ENCODE peak calls at places on chromosomes 3 and 15, in five cellular contexts. C is psoas muscle, Q is sigmoid colon, S is PC-3, T is body of pancreas. Y is an unnamed sample. For H3K4me1, the result is how much of the 10 kb centered on the place peaks cover.

GRCh38 chr15:43150171-43150929 is 17.0 kb downstream of the TMEM62 start:
- DNase-seq in T (no peak), S (peak), Q (no peak), C (no peak), Y (no peak)

GRCh38 chr3:12440927-12441326 is 43.4 kb upstream of the TSEN2 start:
- DNase-seq in S (no peak), C (peak), Q (peak), T (no peak), Y (peak)

GRCh38 chr3:181274025-181274424 is 284.5 kb upstream of the DNAJC19 start:
- DNase-seq in T (no peak), C (no peak), Q (no peak), S (no peak), Y (no peak)

GRCh38 chr3:4758957-4759656 is 220.1 kb upstream of the BHLHE40 start:
- DNase-seq in Q (no peak), C (no peak), T (no peak), S (no peak), Y (no peak)

GRCh38 chr3:182165234-182165633 is 453.5 kb downstream of the SOX2 start:
- DNase-seq in S (peak), C (no peak), Q (no peak), T (no peak), Y (peak)

GRCh38 chr3:42269647-42270046 is 3.7 kb upstream of the CCK start:
- DNase-seq in Q (no peak), S (no peak), T (no peak), C (no peak), Y (no peak)

GRCh38 chr15:63157891-63158431 is 684 bp upstream of the RPS27L start:
- DNase-seq in C (no peak), Q (peak), T (peak), S (peak), Y (peak)

GRCh38 chr15:70164156-70164900 is 66.6 kb upstream of the TLE3 start:
- DNase-seq in C (no peak), T (no peak), S (peak), Q (peak), Y (no peak)

GRCh38 chr3:43859766-43860165 is 169.0 kb downstream of the ABHD5 start:
- DNase-seq in S (no peak), Q (no peak), C (no peak), T (no peak), Y (no peak)

GRCh38 chr15:80242132-80242769 is 9.8 kb downstream of the CTXND1 start:
- DNase-seq in C (no peak), S (peak), Q (no peak), T (peak), Y (peak)

GRCh38 chr3:136151219-136151618 is 44.9 kb downstream of the MSL2 start:
- DNase-seq in Q (no peak), S (no peak), C (no peak), T (no peak), Y (no peak)

GRCh38 chr15:90591524-90591923 is 61.8 kb downstream of the CRTC3 start:
- DNase-seq in T (no peak), S (no peak), Q (no peak), C (no peak), Y (no peak)

GRCh38 chr3:15307580-15307979 is 24.8 kb downstream of the SH3BP5 start:
- DNase-seq in S (no peak), Q (peak), C (no peak), T (no peak), Y (no peak)

GRCh38 chr15:29870495-29871151 is 48.4 kb upstream of the TJP1 start:
- DNase-seq in T (peak), Q (no peak), C (peak), S (no peak), Y (no peak)

GRCh38 chr3:634511-634910 is 437.9 kb downstream of the CHL1 start:
- DNase-seq in Q (no peak), S (no peak), T (no peak), C (no peak), Y (no peak)

GRCh38 chr3:70531838-70532489 is 219.5 kb upstream of the MDFIC2 start:
- DNase-seq in C (no peak), Q (no peak), S (no peak), T (peak), Y (no peak)

GRCh38 chr3:8660271-8660731 is 15.7 kb upstream of the SSUH2 start:
- DNase-seq in T (no peak), C (no peak), Q (no peak), S (no peak), Y (no peak)

GRCh38 chr15:96142498-96142897 is 188.0 kb upstream of the NR2F2 start:
- DNase-seq in Q (no peak), C (no peak), T (no peak), S (no peak), Y (no peak)

GRCh38 chr15:20344601-20345400 is 196.8 kb downstream of the GOLGA6L6 start:
- DNase-seq in S (no peak), T (no peak), C (peak), Q (peak), Y (peak)

DNA sequence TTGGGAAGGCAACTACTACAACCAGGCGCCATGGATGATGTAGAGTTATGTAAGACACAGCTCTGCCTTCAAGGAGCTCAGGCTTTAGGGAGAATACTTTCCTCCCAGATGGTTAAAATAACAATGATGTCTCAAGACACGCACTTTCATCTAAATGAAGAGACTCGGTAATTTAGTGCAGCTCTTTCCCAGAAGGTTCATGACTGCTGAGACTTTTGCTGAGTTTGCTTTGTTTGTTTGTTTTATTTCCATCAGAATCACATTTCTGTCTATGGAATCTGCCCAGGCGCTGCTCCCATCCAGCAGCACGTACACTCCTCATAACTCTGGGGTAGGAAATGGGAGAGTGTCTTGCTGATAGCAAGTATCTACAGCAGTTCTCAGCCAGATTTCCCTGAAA is 33.9 kb upstream of the MEX3B start:
- DNase-seq in C (no peak), T (no peak), Q (no peak), S (no peak), Y (no peak)
- H3K27ac ChIP-seq in C (no peak), T (no peak), Q (no peak), S (no peak), Y (no peak)

GRCh38 chr3:52248165-52248541 is 2.6 kb downstream of the PPM1M start:
- DNase-seq in T (no peak), C (no peak), Q (no peak), S (no peak), Y (no peak)
- H3K4me1 ChIP-seq in T (under half), C (under half), Q (under half), S (under half), Y (under half)

DNA sequence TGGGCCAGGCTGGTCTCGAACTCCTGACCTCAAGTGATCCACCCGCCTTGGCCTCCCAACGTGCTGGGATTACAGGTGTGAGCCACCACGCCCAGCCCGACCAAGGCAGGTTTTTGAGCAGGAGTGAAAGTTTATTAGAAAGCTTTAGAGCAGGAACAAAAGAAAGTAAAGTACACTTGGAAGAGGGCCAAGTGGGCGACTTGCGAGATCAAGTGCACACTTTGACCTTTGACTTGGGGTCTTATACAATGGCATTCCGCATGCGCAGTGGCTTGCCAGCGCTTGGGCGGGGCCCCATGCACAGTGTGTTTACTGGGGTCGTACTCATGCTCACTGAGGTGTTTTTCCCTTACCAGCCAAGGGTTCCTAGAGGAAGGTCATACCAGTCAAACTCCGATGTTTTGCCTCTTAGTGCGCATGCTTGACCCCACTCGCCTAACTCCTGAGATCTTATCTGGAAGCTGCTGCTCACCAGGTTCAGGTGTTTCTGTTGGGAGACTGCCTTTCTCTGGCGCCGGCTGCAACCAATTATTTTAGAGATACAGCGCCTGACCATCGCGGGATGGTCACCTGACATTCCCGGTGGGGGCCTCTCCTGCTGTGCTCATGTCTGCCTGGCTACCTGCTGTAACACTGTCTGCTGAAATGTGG is 46.9 kb upstream of the FLNB start:
- DNase-seq in C (no peak), T (no peak), Q (no peak), S (no peak), Y (no peak)
- H3K27ac ChIP-seq in C (no peak), T (no peak), Q (no peak), S (no peak), Y (no peak)

GRCh38 chr3:171643033-171643432 is 167.2 kb downstream of the PLD1 start:
- DNase-seq in C (no peak), S (no peak), Q (no peak), T (no peak), Y (no peak)
- H3K4me1 ChIP-seq in C (under half), S (under half), Q (under half), T (under half), Y (under half)

GRCh38 chr15:89091667-89092220 is 3.5 kb downstream of the ABHD2 start:
- DNase-seq in T (no peak), S (no peak), Q (no peak), C (no peak), Y (no peak)
- H3K27ac ChIP-seq in T (peak), S (peak), Q (peak), C (peak), Y (peak)

DNA sequence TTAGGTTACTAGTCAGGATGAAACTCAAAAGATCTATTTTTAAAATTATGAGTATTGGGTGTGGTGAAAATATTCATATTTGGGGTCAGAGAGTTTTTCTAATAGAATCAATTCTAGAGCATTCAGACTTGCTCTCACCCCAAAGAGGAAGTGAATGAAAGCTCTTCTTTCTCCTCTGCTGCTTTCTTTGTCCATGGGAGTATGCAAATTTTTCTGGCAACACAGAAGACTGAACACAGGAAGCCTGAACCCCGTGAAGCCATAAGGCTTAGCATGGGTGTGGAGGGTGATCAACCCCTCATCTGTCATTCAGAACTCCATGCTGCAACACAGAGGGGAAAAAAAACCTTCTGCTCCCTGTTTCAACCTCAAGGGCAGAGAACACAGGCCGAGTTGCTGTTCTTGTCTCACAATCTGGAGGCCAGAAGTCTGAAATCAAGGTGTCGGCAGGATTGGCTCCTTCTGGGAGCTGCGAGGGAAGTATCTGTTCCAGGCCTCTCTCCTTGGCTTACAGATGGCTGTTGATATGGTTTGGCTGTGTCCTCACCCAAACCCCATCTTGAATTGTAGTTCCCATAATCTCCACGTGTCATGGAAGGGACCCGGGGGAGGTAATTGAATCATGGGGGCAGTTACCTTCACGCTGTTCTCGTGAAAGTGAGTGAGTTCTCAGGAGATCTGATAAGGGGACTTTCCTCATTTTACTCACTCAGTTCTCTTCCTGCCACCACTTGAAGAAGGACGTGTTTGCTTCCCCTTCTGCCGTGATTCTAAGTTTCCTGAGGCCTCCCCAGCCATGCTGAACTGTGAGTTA is 33.7 kb upstream of the CD47 start:
- DNase-seq in T (no peak), C (no peak), Q (no peak), S (no peak), Y (no peak)
- H3K4me1 ChIP-seq in T (under half), C (under half), Q (under half), S (under half), Y (under half)

GRCh38 chr3:38370861-38371260 is 24.3 kb downstream of the XYLB start:
- DNase-seq in C (no peak), Q (no peak), T (no peak), S (no peak), Y (no peak)
- H3K27ac ChIP-seq in C (no peak), Q (no peak), T (no peak), S (no peak), Y (no peak)

DNA sequence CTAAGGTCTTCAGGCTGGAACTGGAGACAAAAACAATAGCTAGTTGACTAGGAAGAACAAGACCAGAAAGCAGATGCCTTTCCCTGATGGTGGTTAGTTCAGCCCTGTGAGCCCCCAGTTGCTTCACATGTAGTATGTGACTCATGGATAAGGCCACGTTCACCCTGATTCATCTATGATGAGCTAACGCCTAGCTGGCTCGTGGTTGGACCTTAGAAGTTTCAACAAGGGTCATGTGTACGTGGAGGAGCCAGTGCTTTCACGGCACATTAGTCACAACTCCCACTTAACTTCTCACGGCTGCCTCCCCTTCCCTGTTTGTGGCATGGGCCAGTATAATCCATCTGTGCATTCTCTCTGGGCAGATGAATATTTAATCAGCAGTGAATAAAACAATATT is 20.6 kb downstream of the COL8A1 start:
- DNase-seq in T (peak), S (peak), C (no peak), Q (peak), Y (no peak)
- H3K4me1 ChIP-seq in T (under half), S (under half), C (under half), Q (under half), Y (under half)

Y was measured in lung.